ENCODE peak calls at places on chromosomes 16 and 17, in ten cellular contexts. G is pancreas; H is Calu3; X is effector memory CD4-positive, alpha-beta T cell; Q is naive thymus-derived CD8-positive, alpha-beta T cell; V is HS-27A; Z is astrocyte of the cerebellum; K is lung microvascular endothelial cell; F is activated CD8-positive, alpha-beta memory T cell treated with anti-CD3 and anti-CD28 coated beads, Interleukin-2, amount 50 U/mL, for 48 hours; N is GF-D8. O is an unnamed sample.

GRCh38 chr17:19736071-19736470 is 12.0 kb downstream of the ALDH3A1 start:
- DNase-seq in G (no peak), H (no peak), X (no peak), Q (no peak), V (no peak), Z (no peak), K (no peak), F (no peak), N (no peak), O (no peak)

GRCh38 chr17:49545007-49545660 is 30.5 kb upstream of the NXPH3 start:
- DNase-seq in G (no peak), H (no peak), X (no peak), Q (no peak), V (no peak), Z (no peak), K (no peak), F (no peak), N (no peak), O (no peak)

GRCh38 chr17:40310882-40311391 is 2.0 kb downstream of the RARA start:
- DNase-seq in G (no peak), H (peak), X (no peak), Q (no peak), V (no peak), Z (no peak), K (no peak), F (no peak), N (no peak), O (no peak)

GRCh38 chr16:51132484-51132883 is 18.6 kb downstream of the SALL1 start:
- DNase-seq in G (no peak), H (no peak), X (no peak), Q (no peak), V (no peak), Z (no peak), K (no peak), F (no peak), N (no peak), O (no peak)

GRCh38 chr16:85583491-85584181 is 29.5 kb upstream of the GSE1 start:
- DNase-seq in G (no peak), H (no peak), X (no peak), Q (no peak), V (no peak), Z (no peak), K (peak), F (no peak), N (no peak), O (no peak)

GRCh38 chr16:70681382-70682238 is 4.2 kb downstream of the MTSS2 start:
- DNase-seq in G (peak), H (no peak), X (no peak), Q (no peak), V (no peak), Z (no peak), K (no peak), F (no peak), N (no peak), O (no peak)

GRCh38 chr16:30958164-30959083 is 870 bp downstream of the SETD1A start:
- DNase-seq in G (peak), H (peak), X (no peak), Q (no peak), V (no peak), Z (no peak), K (peak), F (no peak), N (no peak), O (peak)

GRCh38 chr17:42518755-42519545 is 17.1 kb upstream of the NAGLU start:
- DNase-seq in G (no peak), H (peak), X (no peak), Q (no peak), V (no peak), Z (no peak), K (peak), F (no peak), N (peak), O (no peak)

GRCh38 chr17:4580291-4580690 is 4.0 kb upstream of the SMTNL2 start:
- DNase-seq in G (no peak), H (no peak), X (no peak), Q (no peak), V (no peak), Z (no peak), K (no peak), F (no peak), N (no peak), O (no peak)

GRCh38 chr17:77601054-77601979 is 357.2 kb upstream of the TNRC6C start:
- DNase-seq in G (no peak), H (no peak), X (no peak), Q (no peak), V (no peak), Z (no peak), K (no peak), F (peak), N (no peak), O (no peak)

GRCh38 chr17:69711504-69711903 is 297.0 kb downstream of the MAP2K6 start:
- DNase-seq in G (no peak), H (no peak), X (no peak), Q (no peak), V (no peak), Z (peak), K (no peak), F (no peak), N (no peak), O (no peak)

GRCh38 chr16:74455619-74456289 is 34.5 kb upstream of the CLEC18B start:
- DNase-seq in G (no peak), H (no peak), X (no peak), Q (no peak), V (no peak), Z (peak), K (peak), F (no peak), N (no peak), O (no peak)

GRCh38 chr17:17480593-17481148 is 3.9 kb downstream of the MED9 start:
- DNase-seq in G (no peak), H (no peak), X (no peak), Q (no peak), V (no peak), Z (no peak), K (no peak), F (no peak), N (no peak), O (no peak)

GRCh38 chr17:56833023-56833811 is 503 bp downstream of the C17orf67 start:
- DNase-seq in G (peak), H (peak), X (peak), Q (peak), V (peak), Z (no peak), K (peak), F (peak), N (peak), O (peak)

GRCh38 chr17:29645516-29646051 is 22.9 kb upstream of the CORO6 start:
- DNase-seq in G (no peak), H (no peak), X (no peak), Q (no peak), V (no peak), Z (peak), K (peak), F (no peak), N (peak), O (no peak)

GRCh38 chr16:12097523-12098428 is 121.2 kb downstream of the SNX29 start:
- DNase-seq in G (no peak), H (no peak), X (no peak), Q (no peak), V (no peak), Z (no peak), K (peak), F (no peak), N (no peak), O (no peak)

O was measured in stimulated activated naive CD4-positive, alpha-beta T cell.